ENCODE peak calls at places on chromosomes 3 and 15, in nine cellular contexts. T is fibroblast of the aortic adventitia; X is D341Med; P is activated T-helper 1 cell treated with anti-CD3 and anti-CD28 coated beads, Interleukin-12 subunit alpha, Interleukin-12 subunit beta, Interleukin-2, Interleukin-4 antibody, amounts not matched to agents 30 ng/mL and 10 ng/mL and 1 ng/mL, durations not matched to agents 14 hours and 24 hours and 36 hours; W is putamen; M is endothelial cell; R is GDM1; C is stimulated activated CD4-positive, alpha-beta T cell treated with anti-CD3 and anti-CD28 coated beads, Interleukin-12 subunit alpha, Interleukin-12 subunit beta, amount 100 ng/mL, for 48 hours; H is left kidney. V is an unnamed sample.

GRCh38 chr3:69740103-69741021 is 1.1 kb downstream of the MITF start:
- DNase-seq in R (no peak), T (no peak), X (peak; percentile 43), M (peak; percentile 8), C (no peak), H (peak; percentile 71), W (no peak), P (no peak), V (peak; percentile 77)

GRCh38 chr3:14405886-14406238 is 3.5 kb downstream of the SLC6A6 start:
- DNase-seq in H (peak; percentile 61), X (no peak), P (no peak), W (no peak), C (no peak), M (no peak), R (no peak), T (no peak), V (no peak)

GRCh38 chr15:101138913-101139880 is 112.7 kb downstream of the CHSY1 start:
- DNase-seq in C (no peak), X (peak; percentile 18), R (no peak), P (no peak), H (peak; percentile 84), T (no peak), W (no peak), M (no peak), V (no peak)

GRCh38 chr15:92869263-92869940 is 30.7 kb upstream of the CHD2 start:
- DNase-seq in P (no peak), H (no peak), W (no peak), T (peak; percentile 69), R (no peak), X (no peak), C (no peak), M (no peak), V (no peak)

GRCh38 chr3:13543251-13543650 is 5.7 kb upstream of the FBLN2 start:
- DNase-seq in T (peak; percentile 98), R (no peak), M (no peak), X (no peak), H (no peak), W (no peak), C (no peak), P (no peak), V (no peak)

GRCh38 chr3:102195198-102195948 is 239.4 kb upstream of the ZPLD1 start:
- DNase-seq in M (no peak), C (no peak), T (no peak), H (no peak), P (no peak), R (no peak), W (peak; percentile 76), X (no peak), V (no peak)

GRCh38 chr3:108493862-108494261 is 16.5 kb downstream of the MYH15 start:
- DNase-seq in M (peak; percentile 9), P (no peak), T (no peak), C (no peak), R (no peak), H (no peak), X (peak; percentile 75), W (no peak), V (peak; percentile 32)

GRCh38 chr3:9669720-9670432 is 20.6 kb downstream of the MTMR14 start:
- DNase-seq in W (no peak), X (no peak), H (no peak), P (no peak), C (no peak), R (no peak), T (peak; percentile 11), M (no peak), V (no peak)

GRCh38 chr3:127475364-127475763 is 115.2 kb downstream of the TPRA1 start:
- DNase-seq in H (no peak), W (no peak), R (no peak), C (no peak), P (no peak), M (no peak), X (no peak), T (no peak), V (no peak)

GRCh38 chr15:88378259-88378658 is 88.9 kb downstream of the MRPL46 start:
- DNase-seq in R (no peak), C (no peak), M (no peak), H (no peak), X (no peak), P (no peak), W (no peak), T (peak; percentile 47), V (no peak)

GRCh38 chr3:172666181-172666872 is 44.5 kb downstream of the NCEH1 start:
- DNase-seq in M (no peak), R (no peak), X (no peak), C (no peak), P (no peak), W (no peak), H (no peak), T (no peak), V (no peak)

GRCh38 chr3:80050826-80051601 is 283.2 kb upstream of the ROBO1 start:
- DNase-seq in H (no peak), M (no peak), C (no peak), P (no peak), X (no peak), T (no peak), W (no peak), R (no peak), V (no peak)

GRCh38 chr15:70016511-70016994 is 81.2 kb downstream of the TLE3 start:
- DNase-seq in P (no peak), M (no peak), T (no peak), W (no peak), H (no peak), X (no peak), R (no peak), C (no peak), V (no peak)

GRCh38 chr3:4817128-4817527 is 162.1 kb upstream of the BHLHE40 start:
- DNase-seq in T (no peak), R (no peak), H (no peak), W (no peak), X (no peak), M (no peak), C (no peak), P (no peak), V (no peak)

GRCh38 chr3:116445291-116445841 is at the start of gene LSAMP:
- DNase-seq in H (peak; percentile 82), P (no peak), M (peak; percentile 47), C (no peak), R (no peak), T (peak; percentile 7), X (peak; percentile 44), W (peak; percentile 85), V (peak; percentile 55)

GRCh38 chr3:126113733-126114132 is 29.8 kb upstream of the SLC41A3 start:
- DNase-seq in H (peak; percentile 29), X (no peak), W (no peak), R (no peak), C (no peak), P (no peak), M (peak; percentile 42), T (no peak), V (peak; percentile 80)

GRCh38 chr3:67064105-67064504 is 66.0 kb downstream of the KBTBD8 start:
- DNase-seq in C (no peak), H (no peak), R (no peak), W (no peak), T (peak; percentile 40), M (no peak), X (no peak), P (no peak), V (no peak)

GRCh38 chr3:124322966-124323365 is 331.0 kb upstream of the ROPN1 start:
- DNase-seq in H (no peak), W (no peak), C (no peak), X (no peak), R (no peak), P (no peak), M (no peak), T (no peak), V (no peak)

GRCh38 chr3:45054196-45054857 is 28.2 kb downstream of the CLEC3B start:
- DNase-seq in M (no peak), C (no peak), R (no peak), P (no peak), H (no peak), T (peak; percentile 93), X (no peak), W (no peak), V (no peak)

GRCh38 chr3:54159917-54160316 is 37.6 kb downstream of the CACNA2D3 start:
- DNase-seq in T (no peak), R (no peak), P (no peak), C (no peak), W (no peak), H (no peak), M (no peak), X (no peak), V (no peak)

GRCh38 chr3:13569641-13570390 is 20.9 kb downstream of the FBLN2 start:
- DNase-seq in C (no peak), H (no peak), X (no peak), M (no peak), W (no peak), R (no peak), P (no peak), T (peak; percentile 66), V (no peak)

GRCh38 chr3:107966261-107966660 is 124.6 kb downstream of the CD47 start:
- DNase-seq in H (no peak), W (no peak), P (no peak), R (no peak), M (no peak), T (no peak), C (no peak), X (no peak), V (no peak)

GRCh38 chr3:108673988-108674661 is 83.1 kb downstream of the RETNLB start:
- DNase-seq in X (no peak), H (no peak), T (no peak), R (no peak), C (no peak), M (no peak), W (peak; percentile 60), P (no peak), V (no peak)

GRCh38 chr15:77664428-77664827 is 31.7 kb upstream of the LINGO1 start:
- DNase-seq in H (no peak), X (no peak), W (no peak), P (no peak), T (no peak), M (no peak), R (no peak), C (no peak), V (peak; percentile 40)

GRCh38 chr3:72423643-72424042 is 424.6 kb downstream of the SHQ1 start:
- DNase-seq in C (no peak), P (no peak), M (no peak), H (no peak), T (no peak), R (no peak), X (no peak), W (no peak), V (no peak)

GRCh38 chr3:106209482-106209881 is 340.7 kb upstream of the CBLB start:
- DNase-seq in H (no peak), W (no peak), T (no peak), M (no peak), C (no peak), P (no peak), R (no peak), X (no peak), V (no peak)

GRCh38 chr3:113745273-113746068 is 578 bp downstream of the NAA50 start:
- DNase-seq in M (peak; percentile 72), H (peak; percentile 93), P (peak; percentile 70), W (peak; percentile 73), R (peak; percentile 77), X (peak; percentile 81), T (peak; percentile 93), C (peak; percentile 68), V (peak; percentile 82)

GRCh38 chr3:73542127-73542526 is 82.6 kb downstream of the PDZRN3 start:
- DNase-seq in T (no peak), R (no peak), X (no peak), H (peak; percentile 53), W (no peak), M (no peak), C (no peak), P (no peak), V (peak; percentile 33)